ENCODE peak calls at places on chromosomes 16 and 17, in six cellular contexts. N is neuronal stem cell, Z is H9, L is IMR-90, R is H1, M is trophoblast cell. A is an unnamed sample.

GRCh38 chr16:88428616-88429386 is 24.3 kb upstream of the ZFPM1 start:
- DNase-seq in L (no peak), R (no peak), N (no peak), M (no peak), Z (no peak), A (no peak)

GRCh38 chr17:30187528-30187927 is 48.0 kb downstream of the SLC6A4 start:
- DNase-seq in Z (no peak), R (no peak), M (peak; percentile 88), L (no peak), N (no peak), A (peak; percentile 29)

GRCh38 chr16:27764869-27765675 is 215.1 kb downstream of the KATNIP start:
- DNase-seq in M (no peak), L (no peak), R (no peak), N (no peak), Z (no peak), A (no peak)

GRCh38 chr17:36183001-36183810 is 6.8 kb upstream of the TBC1D3B start:
- DNase-seq in N (peak; percentile 77), L (peak; percentile 54), R (peak; percentile 89), M (no peak), Z (peak; percentile 94), A (peak; percentile 78)

GRCh38 chr16:27259710-27260109 is 8.9 kb downstream of the NSMCE1 start:
- DNase-seq in L (no peak), R (peak; percentile 14), Z (no peak), N (no peak), M (no peak), A (no peak)

GRCh38 chr17:14986127-14986526 is 279.0 kb downstream of the PMP22 start:
- DNase-seq in M (no peak), N (no peak), R (no peak), L (peak; percentile 16), Z (no peak), A (peak; percentile 44)

GRCh38 chr17:5410594-5411272 is 8.7 kb downstream of the NUP88 start:
- DNase-seq in N (no peak), L (no peak), M (no peak), Z (no peak), R (no peak), A (no peak)

GRCh38 chr16:66695935-66696668 is 441 bp downstream of the CMTM4 start:
- DNase-seq in L (no peak), M (peak; percentile 51), R (peak; percentile 79), N (peak; percentile 6), Z (peak; percentile 68), A (no peak)

GRCh38 chr17:74786411-74787097 is 10.4 kb upstream of the NAT9 start:
- DNase-seq in Z (no peak), L (no peak), R (no peak), N (no peak), M (no peak), A (no peak)

GRCh38 chr16:57764341-57765159 is 29.0 kb downstream of the KATNB1 start:
- DNase-seq in R (peak; percentile 80), M (peak; percentile 25), N (no peak), L (peak; percentile 90), Z (peak; percentile 97), A (peak; percentile 91)

GRCh38 chr16:66569131-66569530 is 2.9 kb downstream of the CMTM1 start:
- DNase-seq in L (peak; percentile 87), N (no peak), Z (no peak), M (no peak), R (no peak), A (peak; percentile 75)

GRCh38 chr16:499924-500323 is 27.6 kb upstream of the CAPN15 start:
- DNase-seq in Z (no peak), R (no peak), L (no peak), M (no peak), N (no peak), A (no peak)

GRCh38 chr16:11877374-11877773 is 26.0 kb upstream of the RSL1D1 start:
- DNase-seq in N (no peak), L (peak; percentile 43), Z (no peak), M (peak; percentile 79), R (no peak), A (no peak)

GRCh38 chr17:35536664-35537160 is 766 bp downstream of the SLFN12L start:
- DNase-seq in M (no peak), N (no peak), L (no peak), Z (no peak), R (no peak), A (no peak)

GRCh38 chr16:16022683-16023064 is 73.3 kb downstream of the ABCC1 start:
- DNase-seq in L (no peak), N (no peak), R (no peak), M (peak; percentile 25), Z (no peak), A (no peak)

GRCh38 chr16:12089492-12090161 is 113.1 kb downstream of the SNX29 start:
- DNase-seq in Z (peak; percentile 63), L (peak; percentile 81), N (no peak), M (no peak), R (peak; percentile 66), A (peak; percentile 81)

DNA sequence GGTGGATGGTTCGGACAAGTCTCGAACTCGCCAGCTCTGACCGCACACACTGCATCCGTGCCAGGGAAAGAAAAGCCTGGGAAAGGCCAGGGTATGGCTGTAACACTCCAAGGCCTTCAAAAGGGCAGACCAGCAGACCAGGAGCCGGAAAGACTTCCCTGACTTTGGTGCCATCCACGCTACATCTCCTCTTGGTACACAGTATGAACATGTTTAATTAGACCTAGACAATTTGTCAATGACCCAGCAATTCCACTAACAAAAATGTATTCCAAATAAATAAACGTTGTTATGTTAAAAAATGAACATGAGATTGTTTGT is 637 bp upstream of the HDAC5 start:
- DNase-seq in M (no peak), R (no peak), Z (no peak), L (no peak), N (no peak), A (no peak)
- H2AFZ ChIP-seq in M (peak overlapping the region; percentile 77), R (peak overlapping the region; percentile 89), Z (no peak overlapping the region), L (peak overlapping the region; percentile 93), N (peak overlapping the region; percentile 100), A (peak overlapping the region; percentile 83)

DNA sequence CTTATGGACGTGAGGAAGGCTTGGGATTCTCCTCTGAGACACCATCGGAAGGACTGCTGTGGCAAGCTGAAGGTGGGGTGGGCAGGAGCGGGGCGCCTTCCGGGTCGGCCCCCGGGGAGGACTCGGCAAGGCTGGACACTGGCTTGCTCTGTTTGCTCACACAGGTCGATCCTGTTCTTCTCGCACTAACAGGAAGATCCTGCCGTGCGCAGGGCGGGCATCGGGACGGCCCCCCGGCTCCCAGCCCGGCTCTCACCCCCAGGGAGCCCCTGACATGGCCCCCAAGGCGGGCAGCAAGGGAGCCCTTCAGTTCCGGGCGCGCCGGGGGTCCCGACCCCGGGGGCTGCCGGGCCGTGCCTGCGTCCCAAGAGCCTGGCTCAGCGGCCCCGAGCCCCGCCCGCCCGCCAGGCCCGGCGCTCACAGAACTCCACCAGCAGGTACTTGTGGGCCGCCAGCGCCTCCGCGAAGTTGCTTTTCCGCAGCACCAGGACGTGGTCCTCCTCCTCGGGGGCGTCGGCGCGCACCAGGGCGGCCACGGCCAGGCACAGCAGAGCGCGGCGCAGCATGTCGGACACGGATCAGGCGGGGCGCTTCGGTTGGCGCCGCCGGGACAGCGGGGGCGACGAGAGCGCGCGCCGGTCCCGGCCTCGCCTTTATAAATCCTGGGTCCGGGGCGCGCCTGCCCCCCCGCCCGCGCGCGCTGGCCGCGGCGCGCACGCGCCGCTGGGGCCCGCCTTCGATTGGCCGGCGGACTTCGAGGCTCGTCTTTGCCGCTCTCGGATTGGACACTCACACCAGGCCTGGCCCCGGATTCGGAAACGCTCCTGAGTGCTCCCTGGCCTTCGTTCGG is at the start of gene P4HB:
- DNase-seq in N (no peak), M (no peak), L (no peak), Z (no peak), R (peak; percentile 93), A (no peak)
- H2BK120ac ChIP-seq in N (no peak within 1 kb of the TSS), M (peak within 1 kb of the TSS; percentile 74), L (peak within 1 kb of the TSS; percentile 67), Z (no peak within 1 kb of the TSS), R (no peak within 1 kb of the TSS), A (peak within 1 kb of the TSS; percentile 95)

GRCh38 chr17:64209983-64210382 is 53.1 kb downstream of the TEX2 start:
- DNase-seq in M (no peak), N (no peak), Z (peak; percentile 19), R (no peak), L (no peak), A (no peak)
- H4K91ac ChIP-seq in M (no peak overlapping the region), N (no peak overlapping the region), Z (no peak overlapping the region), R (no peak overlapping the region), L (no peak overlapping the region), A (no peak overlapping the region)

DNA sequence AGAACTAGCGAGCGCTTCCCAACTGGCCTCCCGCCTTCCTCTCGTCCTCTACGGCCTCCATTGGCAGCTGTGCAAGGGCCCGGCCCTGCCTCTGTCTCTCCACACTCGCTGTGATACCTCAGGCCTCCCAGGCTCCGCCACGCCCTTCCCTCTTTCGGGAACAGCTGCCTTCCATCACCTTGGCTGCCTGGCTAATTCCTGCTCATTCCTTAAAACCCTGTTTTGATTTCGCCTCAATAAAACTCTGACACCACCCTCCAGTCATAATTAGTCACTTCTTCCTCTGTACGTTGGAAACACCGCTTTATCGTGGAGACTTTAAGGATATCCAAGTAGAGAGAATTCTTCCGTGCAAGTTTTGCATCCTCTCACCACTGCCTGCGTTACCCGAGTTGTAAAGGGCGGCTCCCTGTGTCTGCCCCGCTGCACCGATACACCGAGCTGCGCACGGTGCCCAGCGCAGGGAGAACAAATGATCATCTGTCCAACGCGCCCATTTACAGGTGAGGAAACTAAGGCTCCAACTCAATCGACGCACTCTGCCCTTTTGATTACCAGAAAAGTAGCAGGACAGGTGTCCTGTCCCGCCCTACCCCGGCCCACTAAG is 139.6 kb downstream of the SEC14L1 start:
- DNase-seq in M (peak; percentile 70), N (no peak), R (peak; percentile 66), Z (peak; percentile 66), L (peak; percentile 84), A (peak; percentile 77)
- H2AFZ ChIP-seq in M (peak overlapping the region; percentile 30), N (no peak overlapping the region), R (peak overlapping the region; percentile 4), Z (no peak overlapping the region), L (peak overlapping the region; percentile 87), A (peak overlapping the region; percentile 19)

GRCh38 chr17:17020821-17021193 is 21.4 kb upstream of the MPRIP start:
- DNase-seq in Z (no peak), R (no peak), M (peak; percentile 79), L (no peak), N (no peak), A (no peak)
- H2BK120ac ChIP-seq in Z (no peak overlapping the region), R (no peak overlapping the region), M (peak overlapping the region; percentile 92), L (peak overlapping the region; percentile 1), N (peak overlapping the region; percentile 98), A (no peak overlapping the region)

GRCh38 chr17:28057731-28058246 is 15.3 kb downstream of the NLK start:
- DNase-seq in L (peak; percentile 83), N (no peak), Z (no peak), R (no peak), M (no peak), A (peak; percentile 81)
- H4K91ac ChIP-seq in L (no peak overlapping the region), N (no peak overlapping the region), Z (no peak overlapping the region), R (no peak overlapping the region), M (no peak overlapping the region), A (no peak overlapping the region)

GRCh38 chr17:33277436-33278100 is 15.5 kb downstream of the ASIC2 start:
- DNase-seq in R (no peak), N (peak; percentile 38), L (no peak), M (no peak), Z (no peak), A (no peak)
- H2AFZ ChIP-seq in R (no peak overlapping the region), N (no peak overlapping the region), L (peak overlapping the region; percentile 57), M (no peak overlapping the region), Z (no peak overlapping the region), A (no peak overlapping the region)

DNA sequence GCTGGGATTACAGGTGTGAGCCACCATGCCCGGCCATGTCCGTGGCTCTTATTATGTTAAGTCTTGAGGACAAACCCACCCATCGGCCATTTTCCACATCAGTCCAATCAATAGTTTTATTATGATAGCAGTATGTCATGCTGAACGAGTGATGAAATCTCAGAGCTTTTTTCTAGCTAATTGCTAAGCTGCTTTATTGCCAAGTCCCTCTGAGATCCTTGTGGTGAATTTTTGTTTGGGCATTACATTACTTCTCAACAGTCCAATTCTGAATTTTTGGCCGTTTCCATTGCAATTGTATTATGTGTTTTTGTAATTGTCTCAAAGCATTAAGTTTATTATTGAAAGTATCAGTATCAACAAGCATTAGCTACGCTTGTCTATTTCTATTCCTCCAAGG is 10.9 kb downstream of the RNF112 start:
- DNase-seq in Z (no peak), N (no peak), L (no peak), R (no peak), M (no peak), A (no peak)
- H2BK120ac ChIP-seq in Z (no peak overlapping the region), N (no peak overlapping the region), L (no peak overlapping the region), R (no peak overlapping the region), M (no peak overlapping the region), A (no peak overlapping the region)

A was measured in mesenchymal stem cell.